ENCODE peak calls at places on chromosomes 2 and 18, in four cellular contexts. G is keratinocyte, V is endothelial cell, D is fibroblast of the aortic adventitia. B is an unnamed sample.

GRCh38 chr2:209426432-209426831 is 2.6 kb downstream of the MAP2 start:
- DNase-seq in G (no peak), V (no peak), D (peak), B (no peak)

GRCh38 chr18:79754022-79754761 is 43.5 kb upstream of the KCNG2 start:
- DNase-seq in G (no peak), V (no peak), D (no peak), B (no peak)

GRCh38 chr2:150060341-150060740 is 427.1 kb downstream of the RND3 start:
- DNase-seq in G (no peak), V (no peak), D (peak), B (no peak)

GRCh38 chr2:225171350-225171749 is 129.1 kb upstream of the DOCK10 start:
- DNase-seq in G (no peak), V (no peak), D (no peak), B (no peak)

GRCh38 chr2:20992201-20992711 is 51.6 kb downstream of the APOB start:
- DNase-seq in G (peak), V (no peak), D (peak), B (no peak)

GRCh38 chr2:196183528-196184231 is 12.3 kb upstream of the STK17B start:
- DNase-seq in G (no peak), V (no peak), D (no peak), B (no peak)

GRCh38 chr2:44668336-44668735 is 273.2 kb upstream of the SIX3 start:
- DNase-seq in G (no peak), V (no peak), D (no peak), B (peak)

GRCh38 chr2:36568533-36569246 is 29.3 kb downstream of the FEZ2 start:
- DNase-seq in G (no peak), V (no peak), D (peak), B (no peak)

GRCh38 chr2:105783151-105783738 is 38.5 kb downstream of the NCK2 start:
- DNase-seq in G (no peak), V (no peak), D (no peak), B (no peak)

GRCh38 chr2:185291035-185291647 is 447.5 kb upstream of the FSIP2 start:
- DNase-seq in G (no peak), V (peak), D (peak), B (no peak)

GRCh38 chr2:146591907-146592306 is 1252.9 kb upstream of the ACVR2A start:
- DNase-seq in G (no peak), V (no peak), D (no peak), B (no peak)

GRCh38 chr18:9348766-9349165 is 14.2 kb downstream of the TWSG1 start:
- DNase-seq in G (no peak), V (no peak), D (peak), B (no peak)

GRCh38 chr2:71560286-71561011 is 107.1 kb downstream of the DYSF start:
- DNase-seq in G (no peak), V (no peak), D (no peak), B (no peak)

GRCh38 chr2:138877421-138877820 is 97.2 kb upstream of the NXPH2 start:
- DNase-seq in G (no peak), V (no peak), D (no peak), B (no peak)

GRCh38 chr18:5294113-5294617 is 1.4 kb downstream of the ZBTB14 start:
- DNase-seq in G (no peak), V (peak), D (no peak), B (no peak)

DNA sequence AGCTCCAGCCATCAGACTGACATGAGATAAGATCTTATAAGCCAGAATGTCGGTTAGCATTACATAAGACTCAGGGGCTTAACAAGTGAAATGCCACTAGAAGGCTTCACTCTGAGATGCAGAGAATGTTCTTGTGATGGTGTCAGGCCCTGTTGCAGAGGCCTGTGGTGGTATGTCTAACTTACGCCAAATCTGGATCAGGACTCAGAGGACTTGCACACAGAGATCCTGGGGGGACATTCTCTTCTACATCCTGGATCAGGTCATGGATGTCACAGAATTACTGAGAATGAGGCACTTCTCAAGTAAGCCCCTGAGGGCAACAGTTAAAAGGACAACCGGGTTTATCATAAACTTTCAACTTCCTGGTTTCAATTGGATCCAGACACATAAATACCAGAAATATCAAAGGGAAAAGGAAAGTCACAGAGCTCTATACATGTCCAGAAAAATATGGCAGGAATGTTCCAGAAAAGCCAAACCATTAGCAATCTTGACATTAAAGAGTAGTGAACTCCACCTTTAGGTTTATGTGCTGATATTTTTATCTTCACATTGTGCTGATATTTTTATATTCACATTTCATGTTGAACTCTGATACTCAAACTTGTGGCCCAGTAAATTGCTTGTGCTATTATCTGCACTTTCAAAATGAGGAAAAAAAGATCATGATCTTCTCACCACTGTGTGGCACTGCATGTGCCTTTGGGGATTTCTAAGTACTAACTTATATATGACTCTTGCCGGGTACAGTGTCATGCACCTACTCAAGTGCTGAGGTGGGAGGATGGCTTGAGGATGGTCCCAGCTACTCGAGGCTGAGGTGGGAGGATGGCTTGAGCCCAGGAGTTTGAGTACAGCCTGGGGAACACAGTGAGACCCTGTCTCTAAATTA is 137.5 kb upstream of the RNF152 start:
- DNase-seq in G (no peak), V (no peak), D (peak), B (no peak)
- TF ChIP-seq CTCF in G (no peak), V (no peak), D (no peak), B (no peak)

DNA sequence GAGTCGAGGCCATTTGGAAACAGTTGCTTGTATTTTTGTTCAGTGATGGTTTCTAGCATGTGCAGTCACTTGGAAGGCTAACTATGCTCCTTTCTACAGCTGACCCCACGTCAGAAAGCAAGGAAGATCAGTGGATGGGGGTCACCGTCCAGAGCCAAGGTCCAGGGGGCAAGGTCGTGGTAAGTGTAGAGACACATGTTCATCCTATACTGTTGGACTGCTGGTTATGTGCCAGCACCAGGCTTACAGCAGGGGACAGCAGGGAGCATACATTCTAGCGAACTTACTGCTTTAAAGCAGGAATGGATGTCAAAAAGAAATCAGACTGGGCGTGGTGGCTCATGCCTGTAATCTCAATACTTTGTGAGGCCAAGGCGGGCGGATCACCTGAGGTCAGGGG is 40.0 kb downstream of the ITGA6 start:
- DNase-seq in G (no peak), V (no peak), D (no peak), B (no peak)
- TF ChIP-seq CTCF in G (no peak), V (no peak), D (peak), B (no peak)

GRCh38 chr2:68294187-68294586 is 25.6 kb downstream of the CNRIP1 start:
- DNase-seq in G (no peak), V (no peak), D (no peak), B (no peak)
- TF ChIP-seq CTCF in G (no peak), V (peak), D (peak), B (no peak)

GRCh38 chr2:101442667-101443061 is 32.2 kb downstream of the RFX8 start:
- DNase-seq in G (peak), V (no peak), D (no peak), B (no peak)
- TF ChIP-seq CTCF in G (peak), V (no peak), D (no peak), B (no peak)

GRCh38 chr18:52352920-52353319 is 12.9 kb downstream of the DCC start:
- DNase-seq in G (no peak), V (no peak), D (no peak), B (no peak)

GRCh38 chr18:52343731-52344340 is 3.8 kb downstream of the DCC start:
- DNase-seq in G (no peak), V (no peak), D (no peak), B (no peak)

GRCh38 chr18:52345428-52345827 is 5.4 kb downstream of the DCC start:
- DNase-seq in G (no peak), V (no peak), D (no peak), B (no peak)

GRCh38 chr18:52343138-52343537 is 3.1 kb downstream of the DCC start:
- DNase-seq in G (no peak), V (no peak), D (no peak), B (no peak)

GRCh38 chr18:52348209-52348608 is 8.2 kb downstream of the DCC start:
- DNase-seq in G (no peak), V (no peak), D (no peak), B (no peak)
- TF ChIP-seq CTCF in G (peak), V (peak), D (peak), B (peak)